ENCODE peak calls at places on chromosomes 3 and 15, in seven cellular contexts. A is tibial artery, G is A673, J is NB4, F is brain microvascular endothelial cell, M is MM.1S, K is BJ. C is an unnamed sample.

GRCh38 chr3:55804170-55805095 is 317.3 kb upstream of the WNT5A start:
- DNase-seq in A (no peak), G (no peak), J (no peak), F (no peak), M (no peak), K (no peak), C (no peak)

GRCh38 chr15:73894133-73894814 is 20.9 kb downstream of the TBC1D21 start:
- DNase-seq in A (no peak), G (no peak), J (no peak), F (no peak), M (no peak), K (no peak), C (no peak)

GRCh38 chr3:140014831-140015495 is 80.0 kb downstream of the CLSTN2 start:
- DNase-seq in A (no peak), G (no peak), J (no peak), F (no peak), M (no peak), K (no peak), C (no peak)

GRCh38 chr3:99776516-99777209 is 41.0 kb upstream of the CMSS1 start:
- DNase-seq in A (no peak), G (peak; percentile 46), J (no peak), F (peak; percentile 45), M (no peak), K (no peak), C (peak; percentile 33)

GRCh38 chr3:198071602-198072285 is 111.7 kb downstream of the LMLN start:
- DNase-seq in A (no peak), G (peak; percentile 56), J (peak; percentile 62), F (peak; percentile 99), M (no peak), K (no peak), C (peak; percentile 99)

GRCh38 chr15:55599384-55599783 is 11.2 kb upstream of the PYGO1 start:
- DNase-seq in A (no peak), G (no peak), J (no peak), F (no peak), M (no peak), K (no peak), C (no peak)

GRCh38 chr3:4835616-4836043 is 143.6 kb upstream of the BHLHE40 start:
- DNase-seq in A (no peak), G (peak; percentile 44), J (peak; percentile 49), F (no peak), M (no peak), K (no peak), C (no peak)

GRCh38 chr15:68218331-68218730 is 11.2 kb downstream of the CLN6 start:
- DNase-seq in A (peak; percentile 19), G (no peak), J (no peak), F (no peak), M (no peak), K (no peak), C (no peak)

GRCh38 chr15:63396546-63396939 is 14.9 kb upstream of the CA12 start:
- DNase-seq in A (no peak), G (no peak), J (peak; percentile 23), F (no peak), M (no peak), K (no peak), C (no peak)

GRCh38 chr15:63391669-63392354 is 10.2 kb upstream of the CA12 start:
- DNase-seq in A (no peak), G (no peak), J (no peak), F (no peak), M (no peak), K (no peak), C (no peak)

GRCh38 chr15:63398456-63398855 is 16.8 kb upstream of the CA12 start:
- DNase-seq in A (no peak), G (no peak), J (no peak), F (no peak), M (no peak), K (no peak), C (no peak)

GRCh38 chr15:63392355-63393009 is 10.8 kb upstream of the CA12 start:
- DNase-seq in A (no peak), G (no peak), J (peak; percentile 37), F (no peak), M (no peak), K (no peak), C (no peak)

DNA sequence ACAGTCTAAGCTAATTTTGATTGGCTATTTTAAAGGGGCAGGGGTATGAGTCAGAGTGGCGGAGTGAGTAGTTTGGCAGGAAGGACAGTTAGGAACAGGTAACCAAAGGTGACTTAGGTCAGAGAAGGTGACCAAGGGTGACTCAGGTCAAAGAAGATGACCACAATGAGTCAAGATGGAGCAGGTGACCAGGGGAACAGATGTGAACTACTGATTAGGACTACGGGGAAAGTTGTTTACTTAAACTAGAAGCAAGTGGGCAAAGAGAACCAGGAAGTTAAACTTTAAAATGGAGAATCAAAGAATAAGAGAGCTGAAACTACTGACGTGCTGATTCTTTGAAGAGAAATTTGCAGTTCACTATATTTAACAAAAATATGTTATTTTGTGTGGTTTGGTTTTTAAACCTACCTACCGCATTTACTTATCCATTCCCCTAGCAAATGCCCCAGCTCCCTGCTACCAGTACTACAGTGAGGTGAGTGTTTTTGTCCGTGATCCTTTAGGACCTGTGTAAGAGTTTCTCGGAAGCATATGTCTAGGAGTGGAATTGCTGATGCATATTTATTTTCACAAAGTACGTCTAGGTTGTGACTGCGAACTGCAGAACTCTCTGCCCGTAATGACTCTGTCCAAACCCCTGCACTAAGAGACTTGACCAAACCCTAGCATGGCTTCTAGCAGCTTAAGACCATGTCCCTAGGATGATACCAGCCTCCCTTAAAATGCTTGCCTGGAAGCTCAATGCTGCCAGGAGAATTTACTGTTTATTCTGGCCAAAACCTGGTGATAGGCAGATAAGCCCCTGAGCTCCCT is 14.3 kb upstream of the CA12 start:
- DNase-seq in A (no peak), G (no peak), J (no peak), F (no peak), M (no peak), K (no peak), C (no peak)
- TF ChIP-seq CTCF in A (no peak), G (no peak), J (no peak), F (no peak), M (no peak), K (no peak), C (no peak)

DNA sequence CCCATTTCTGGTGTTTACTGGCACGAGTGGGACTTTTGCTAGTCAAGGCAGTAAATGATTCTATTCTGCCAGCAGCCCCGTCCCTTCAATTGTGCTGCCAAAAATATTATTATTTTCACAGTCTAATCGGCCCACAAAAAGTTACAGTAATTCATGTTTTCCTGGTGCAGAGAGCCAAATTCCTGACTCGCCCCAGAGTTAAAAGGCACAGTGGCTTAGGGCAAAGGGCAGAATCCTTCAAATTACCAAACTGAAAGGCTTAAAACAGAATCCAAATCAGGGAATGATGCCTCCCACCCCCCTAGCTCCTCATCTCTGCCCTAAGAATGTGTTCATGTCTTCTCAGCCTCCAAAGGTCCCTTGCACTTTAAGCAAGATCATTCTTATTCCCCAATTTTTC is 477.8 kb upstream of the PROK2 start:
- DNase-seq in A (no peak), G (no peak), J (no peak), F (no peak), M (no peak), K (no peak), C (no peak)
- H3K4me3 ChIP-seq in A (no peak overlapping the region), G (no peak overlapping the region), J (no peak overlapping the region), F (no peak overlapping the region), M (no peak overlapping the region), K (no peak overlapping the region), C (no peak overlapping the region)

GRCh38 chr15:41806291-41807181 is 21.4 kb upstream of the JMJD7 start:
- DNase-seq in A (no peak), G (no peak), J (peak; percentile 29), F (no peak), M (no peak), K (no peak), C (no peak)
- TF ChIP-seq CTCF in A (no peak), G (no peak), J (no peak), F (peak; percentile 18), M (no peak), K (no peak), C (peak; percentile 2)

GRCh38 chr3:123540285-123540684 is 44.6 kb downstream of the HACD2 start:
- DNase-seq in A (no peak), G (no peak), J (no peak), F (no peak), M (peak; percentile 44), K (no peak), C (no peak)

GRCh38 chr3:123535580-123535979 is 49.3 kb downstream of the HACD2 start:
- DNase-seq in A (no peak), G (peak; percentile 54), J (no peak), F (peak; percentile 70), M (no peak), K (peak; percentile 39), C (peak; percentile 54)

GRCh38 chr3:123534264-123534663 is 50.6 kb downstream of the HACD2 start:
- DNase-seq in A (no peak), G (no peak), J (no peak), F (no peak), M (no peak), K (no peak), C (no peak)

GRCh38 chr3:123533554-123534159 is 51.2 kb downstream of the HACD2 start:
- DNase-seq in A (no peak), G (no peak), J (no peak), F (no peak), M (no peak), K (no peak), C (no peak)

GRCh38 chr3:123536153-123536895 is 48.5 kb downstream of the HACD2 start:
- DNase-seq in A (no peak), G (no peak), J (no peak), F (no peak), M (no peak), K (no peak), C (no peak)
- H3K4me3 ChIP-seq in A (no peak overlapping the region), G (no peak overlapping the region), J (no peak overlapping the region), F (no peak overlapping the region), M (no peak overlapping the region), K (no peak overlapping the region), C (no peak overlapping the region)

GRCh38 chr3:128123231-128123537 is 428 bp downstream of the RUVBL1 start:
- DNase-seq in A (no peak), G (no peak), J (no peak), F (no peak), M (peak; percentile 4), K (no peak), C (no peak)

GRCh38 chr3:128127236-128127635 is 3.6 kb upstream of the RUVBL1 start:
- DNase-seq in A (no peak), G (no peak), J (no peak), F (no peak), M (no peak), K (no peak), C (no peak)

GRCh38 chr3:128123538-128124368 is at the start of gene RUVBL1:
- DNase-seq in A (peak; percentile 98), G (peak; percentile 99), J (peak; percentile 99), F (peak; percentile 98), M (peak; percentile 98), K (peak; percentile 86), C (peak; percentile 98)

GRCh38 chr3:128122013-128122412 is 1.6 kb downstream of the RUVBL1 start:
- DNase-seq in A (no peak), G (no peak), J (no peak), F (no peak), M (no peak), K (no peak), C (no peak)
- TF ChIP-seq CTCF in A (no peak), G (no peak), J (no peak), F (no peak), M (no peak), K (no peak), C (no peak)

DNA sequence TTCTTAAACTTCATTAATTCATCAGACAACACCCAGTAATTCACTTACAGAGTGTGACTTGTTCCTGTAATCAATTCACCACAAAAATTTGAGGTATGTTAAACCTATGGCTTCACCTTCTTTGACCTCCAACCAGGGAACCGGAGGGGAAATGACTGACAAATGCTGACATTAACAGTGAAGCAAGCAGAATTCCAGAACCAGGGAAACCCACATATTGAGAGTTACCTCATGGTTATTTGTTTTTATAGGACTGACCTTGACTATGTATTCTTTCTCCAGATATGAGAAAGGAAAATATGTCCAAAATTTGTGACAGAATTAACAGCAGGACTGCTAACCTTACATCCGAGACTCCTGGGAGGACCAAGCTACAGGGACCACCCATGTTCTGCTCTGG is 2.7 kb downstream of the P3H2 start:
- DNase-seq in A (no peak), G (no peak), J (no peak), F (no peak), M (no peak), K (no peak), C (peak; percentile 54)
- H3K4me3 ChIP-seq in A (no peak overlapping the region), G (no peak overlapping the region), J (no peak overlapping the region), F (no peak overlapping the region), M (no peak overlapping the region), K (no peak overlapping the region), C (no peak overlapping the region)